ENCODE peak calls at places on chromosomes 1 and 21, in eight cellular contexts. One of them, this sample, is unnamed.

GRCh38 chr1:192160186-192160585 is 1.9 kb downstream of the RGS18 start:
- DNase-seq in cardiac fibroblast: peak; percentile 5
- DNase-seq in pancreas: no peak
- DNase-seq in ureter: no peak
- DNase-seq in pons: no peak
- DNase-seq in D721Med: no peak
- DNase-seq in fibroblast of the aortic adventitia: no peak
- DNase-seq in activated T-helper 2 cell treated with anti-CD3 and anti-CD28 coated beads, Interferon-gamma antibody, Interleukin-2, Interleukin-4, amounts not matched to agents 10 μg/mL and 5 μg/mL and 100 μg/mL, durations not matched to agents 14 hours and 24 hours and 36 hours: no peak
- DNase-seq in this sample: no peak

GRCh38 chr1:183432548-183432875 is 14.3 kb upstream of the NMNAT2 start:
- DNase-seq in cardiac fibroblast: peak; percentile 12
- DNase-seq in pancreas: no peak
- DNase-seq in ureter: no peak
- DNase-seq in pons: no peak
- DNase-seq in D721Med: no peak
- DNase-seq in fibroblast of the aortic adventitia: no peak
- DNase-seq in activated T-helper 2 cell treated with anti-CD3 and anti-CD28 coated beads, Interferon-gamma antibody, Interleukin-2, Interleukin-4, amounts not matched to agents 10 μg/mL and 5 μg/mL and 100 μg/mL, durations not matched to agents 14 hours and 24 hours and 36 hours: no peak
- DNase-seq in this sample: no peak

GRCh38 chr1:183304466-183305122 is 113.6 kb downstream of the NMNAT2 start:
- DNase-seq in cardiac fibroblast: no peak
- DNase-seq in pancreas: no peak
- DNase-seq in ureter: no peak
- DNase-seq in pons: no peak
- DNase-seq in D721Med: no peak
- DNase-seq in fibroblast of the aortic adventitia: no peak
- DNase-seq in activated T-helper 2 cell treated with anti-CD3 and anti-CD28 coated beads, Interferon-gamma antibody, Interleukin-2, Interleukin-4, amounts not matched to agents 10 μg/mL and 5 μg/mL and 100 μg/mL, durations not matched to agents 14 hours and 24 hours and 36 hours: no peak
- DNase-seq in this sample: peak; percentile 54

GRCh38 chr1:94092210-94092613 is 28.7 kb downstream of the ABCA4 start:
- DNase-seq in cardiac fibroblast: peak; percentile 71
- DNase-seq in pancreas: no peak
- DNase-seq in ureter: no peak
- DNase-seq in pons: no peak
- DNase-seq in D721Med: no peak
- DNase-seq in fibroblast of the aortic adventitia: no peak
- DNase-seq in activated T-helper 2 cell treated with anti-CD3 and anti-CD28 coated beads, Interferon-gamma antibody, Interleukin-2, Interleukin-4, amounts not matched to agents 10 μg/mL and 5 μg/mL and 100 μg/mL, durations not matched to agents 14 hours and 24 hours and 36 hours: no peak
- DNase-seq in this sample: peak; percentile 44

GRCh38 chr1:244350027-244350426 is 101.7 kb downstream of the ADSS2 start:
- DNase-seq in cardiac fibroblast: no peak
- DNase-seq in pancreas: no peak
- DNase-seq in ureter: no peak
- DNase-seq in pons: no peak
- DNase-seq in D721Med: no peak
- DNase-seq in fibroblast of the aortic adventitia: no peak
- DNase-seq in activated T-helper 2 cell treated with anti-CD3 and anti-CD28 coated beads, Interferon-gamma antibody, Interleukin-2, Interleukin-4, amounts not matched to agents 10 μg/mL and 5 μg/mL and 100 μg/mL, durations not matched to agents 14 hours and 24 hours and 36 hours: no peak
- DNase-seq in this sample: no peak

GRCh38 chr1:27135920-27136551 is 18.9 kb downstream of the SLC9A1 start:
- DNase-seq in cardiac fibroblast: no peak
- DNase-seq in pancreas: no peak
- DNase-seq in ureter: no peak
- DNase-seq in pons: no peak
- DNase-seq in D721Med: no peak
- DNase-seq in fibroblast of the aortic adventitia: peak; percentile 41
- DNase-seq in activated T-helper 2 cell treated with anti-CD3 and anti-CD28 coated beads, Interferon-gamma antibody, Interleukin-2, Interleukin-4, amounts not matched to agents 10 μg/mL and 5 μg/mL and 100 μg/mL, durations not matched to agents 14 hours and 24 hours and 36 hours: no peak
- DNase-seq in this sample: no peak

GRCh38 chr21:38679531-38679930 is 126.2 kb upstream of the ETS2 start:
- DNase-seq in cardiac fibroblast: peak; percentile 77
- DNase-seq in pancreas: no peak
- DNase-seq in ureter: no peak
- DNase-seq in pons: no peak
- DNase-seq in D721Med: no peak
- DNase-seq in fibroblast of the aortic adventitia: peak; percentile 74
- DNase-seq in activated T-helper 2 cell treated with anti-CD3 and anti-CD28 coated beads, Interferon-gamma antibody, Interleukin-2, Interleukin-4, amounts not matched to agents 10 μg/mL and 5 μg/mL and 100 μg/mL, durations not matched to agents 14 hours and 24 hours and 36 hours: no peak
- DNase-seq in this sample: no peak

GRCh38 chr1:168555521-168556046 is 11.8 kb upstream of the XCL2 start:
- DNase-seq in cardiac fibroblast: no peak
- DNase-seq in pancreas: no peak
- DNase-seq in ureter: no peak
- DNase-seq in pons: no peak
- DNase-seq in D721Med: no peak
- DNase-seq in fibroblast of the aortic adventitia: no peak
- DNase-seq in activated T-helper 2 cell treated with anti-CD3 and anti-CD28 coated beads, Interferon-gamma antibody, Interleukin-2, Interleukin-4, amounts not matched to agents 10 μg/mL and 5 μg/mL and 100 μg/mL, durations not matched to agents 14 hours and 24 hours and 36 hours: no peak
- DNase-seq in this sample: no peak

GRCh38 chr1:109802136-109802900 is 38.6 kb upstream of the EPS8L3 start:
- DNase-seq in cardiac fibroblast: no peak
- DNase-seq in pancreas: no peak
- DNase-seq in ureter: no peak
- DNase-seq in pons: no peak
- DNase-seq in D721Med: no peak
- DNase-seq in fibroblast of the aortic adventitia: no peak
- DNase-seq in activated T-helper 2 cell treated with anti-CD3 and anti-CD28 coated beads, Interferon-gamma antibody, Interleukin-2, Interleukin-4, amounts not matched to agents 10 μg/mL and 5 μg/mL and 100 μg/mL, durations not matched to agents 14 hours and 24 hours and 36 hours: peak; percentile 73
- DNase-seq in this sample: no peak